ENCODE peak calls at places on chromosomes 7 and 10, in four cellular contexts. N is OCI-LY7, J is neural progenitor cell, F is psoas muscle. K is an unnamed sample. For H3K36me3, the result is how much of the 10 kb centered on the place peaks cover.

GRCh38 chr10:131977323-131978096 is 4.2 kb downstream of the BNIP3 start:
- DNase-seq in N (no peak), J (no peak), F (no peak), K (no peak)

GRCh38 chr7:50660040-50660829 is 95.0 kb upstream of the DDC start:
- DNase-seq in N (peak), J (no peak), F (no peak), K (no peak)

GRCh38 chr10:101536800-101537199 is 51.3 kb downstream of the POLL start:
- DNase-seq in N (peak), J (peak), F (no peak), K (no peak)

GRCh38 chr10:14219411-14219810 is 111.3 kb downstream of the FRMD4A start:
- DNase-seq in N (no peak), J (no peak), F (no peak), K (no peak)

GRCh38 chr7:128006550-128007292 is 24.5 kb downstream of the LRRC4 start:
- DNase-seq in N (no peak), J (no peak), F (no peak), K (no peak)

GRCh38 chr7:34184466-34184865 is 279.1 kb downstream of the BMPER start:
- DNase-seq in N (no peak), J (no peak), F (no peak), K (no peak)

GRCh38 chr7:148299335-148299734 is 291.2 kb upstream of the C7orf33 start:
- DNase-seq in N (no peak), J (no peak), F (no peak), K (no peak)

GRCh38 chr7:139588632-139589031 is 65.1 kb downstream of the CLEC2L start:
- DNase-seq in N (no peak), J (peak), F (no peak), K (no peak)

GRCh38 chr10:1117651-1118050 is 61.5 kb downstream of the WDR37 start:
- DNase-seq in N (no peak), J (no peak), F (no peak), K (no peak)
- H3K36me3 ChIP-seq in N (half or more), J (under half), F (half or more), K (under half)

DNA sequence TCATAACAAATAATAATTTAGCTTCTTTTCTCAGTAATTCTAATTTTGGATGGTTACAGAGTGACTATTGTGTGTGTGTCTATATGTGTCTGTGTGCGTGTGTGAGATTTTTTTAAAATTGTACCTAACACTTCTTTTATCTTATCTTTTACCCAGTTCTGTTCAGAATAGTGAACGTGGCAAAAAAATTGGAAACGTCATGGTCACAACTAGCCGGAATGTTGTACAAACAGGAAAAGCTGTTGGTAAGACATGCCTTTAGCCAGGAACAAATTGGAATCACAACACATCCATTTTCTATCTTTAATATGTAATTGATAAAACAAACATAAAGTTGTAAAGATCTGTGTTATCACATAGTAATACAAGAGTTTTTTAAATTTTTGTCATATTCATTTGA is 85.4 kb downstream of the AVL9 start:
- DNase-seq in N (no peak), J (no peak), F (no peak), K (no peak)
- H3K36me3 ChIP-seq in N (half or more), J (under half), F (half or more), K (under half)

GRCh38 chr7:20343211-20343610 is 12.5 kb downstream of the ITGB8 start:
- DNase-seq in N (no peak), J (peak), F (no peak), K (no peak)
- H3K36me3 ChIP-seq in N (under half), J (under half), F (under half), K (under half)

GRCh38 chr7:66948480-66949109 is 27.6 kb downstream of the TMEM248 start:
- DNase-seq in N (no peak), J (no peak), F (no peak), K (no peak)

GRCh38 chr7:66952343-66953043 is 31.5 kb downstream of the TMEM248 start:
- DNase-seq in N (no peak), J (no peak), F (no peak), K (no peak)

GRCh38 chr7:66950763-66951162 is 29.7 kb downstream of the TMEM248 start:
- DNase-seq in N (no peak), J (no peak), F (no peak), K (no peak)

GRCh38 chr7:66950311-66950710 is 29.3 kb downstream of the TMEM248 start:
- DNase-seq in N (no peak), J (no peak), F (no peak), K (no peak)

DNA sequence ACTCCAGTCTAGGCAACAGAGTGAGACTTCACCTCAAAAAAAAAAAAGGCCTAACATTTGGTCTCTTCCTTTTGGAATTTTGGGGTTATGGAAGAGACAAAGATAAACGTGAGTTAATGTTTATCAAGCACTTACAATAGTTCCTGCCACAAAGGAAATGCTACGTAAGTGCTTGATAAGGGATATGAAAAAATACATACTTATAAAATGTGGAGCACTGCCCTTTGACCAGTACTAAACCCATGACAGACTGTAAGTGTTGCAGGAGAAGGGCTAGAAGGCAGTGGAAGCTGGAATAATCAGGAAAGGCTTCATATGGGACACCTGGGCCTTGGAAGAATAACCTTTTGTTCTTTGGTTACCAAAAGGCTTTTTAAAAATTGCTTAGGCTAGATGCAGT is 25.5 kb downstream of the TMEM248 start:
- DNase-seq in N (no peak), J (no peak), F (no peak), K (no peak)
- H3K36me3 ChIP-seq in N (half or more), J (under half), F (half or more), K (under half)

GRCh38 chr10:28988980-28989379 is 299.9 kb upstream of the LYZL1 start:
- DNase-seq in N (no peak), J (no peak), F (no peak), K (no peak)
- H3K36me3 ChIP-seq in N (under half), J (under half), F (under half), K (under half)

DNA sequence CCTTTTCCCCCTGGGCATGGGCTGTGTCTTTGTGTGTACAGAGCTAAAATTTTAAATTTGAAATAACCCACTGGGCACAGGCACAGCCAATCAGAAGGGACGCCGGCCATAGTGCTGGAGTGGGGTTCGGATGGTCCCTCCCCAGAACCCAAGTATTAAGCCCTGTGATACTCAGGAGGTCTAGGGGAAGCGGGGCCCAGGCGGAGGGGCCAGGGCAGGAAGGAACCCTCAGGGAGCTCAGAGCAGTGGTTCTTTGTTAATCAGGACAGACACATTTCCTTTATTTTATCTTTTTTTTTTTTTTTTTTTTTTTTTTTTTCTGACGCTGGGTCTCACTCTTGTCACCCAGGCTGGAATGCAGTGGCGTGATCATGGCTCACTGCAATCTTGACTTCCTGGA is 41.5 kb upstream of the TCF7L2 start:
- DNase-seq in N (no peak), J (no peak), F (no peak), K (no peak)
- H3K36me3 ChIP-seq in N (under half), J (under half), F (under half), K (under half)

GRCh38 chr7:157224627-157225026 is 85.9 kb downstream of the UBE3C start:
- DNase-seq in N (peak), J (no peak), F (no peak), K (no peak)
- H3K36me3 ChIP-seq in N (half or more), J (under half), F (half or more), K (half or more)

DNA sequence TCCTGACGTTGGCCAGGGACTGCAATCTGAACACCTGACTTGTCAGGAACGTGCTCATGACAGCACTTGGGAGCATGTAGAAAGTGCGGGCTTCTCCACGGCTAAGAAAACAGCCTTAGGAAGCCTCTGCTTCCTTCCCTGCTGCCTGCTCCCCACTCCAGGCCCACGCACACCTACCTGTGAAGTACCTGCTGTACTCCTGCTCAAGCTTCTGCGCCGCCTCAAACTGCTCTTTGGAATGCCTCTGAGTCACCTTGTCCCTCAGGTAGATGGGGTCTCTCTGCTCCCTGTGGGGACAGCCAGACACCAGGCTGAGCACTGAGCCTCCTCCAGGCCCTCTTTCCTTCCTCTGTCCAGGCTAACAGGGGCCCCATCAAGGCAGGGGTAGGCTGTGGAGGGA is 132.7 kb downstream of the DLG5 start:
- DNase-seq in N (no peak), J (no peak), F (peak), K (no peak)
- H3K36me3 ChIP-seq in N (under half), J (under half), F (half or more), K (half or more)

K was measured in heart right ventricle.